ENCODE peak calls at places on chromosomes 1 and 21, in seven cellular contexts. T is activated CD8-positive, alpha-beta memory T cell treated with anti-CD3 and anti-CD28 coated beads for 1 hour; A is NCI-H2029; X is NCI-H2107; V is A549; O is neural progenitor cell; G is psoas muscle. Q is an unnamed sample.

GRCh38 chr1:151958959-151959358 is 34.7 kb downstream of the S100A10 start:
- DNase-seq in G (no peak), T (no peak), O (no peak), A (no peak), X (no peak), V (no peak), Q (peak; percentile 42)

GRCh38 chr21:45119812-45120211 is 45.4 kb downstream of the ADARB1 start:
- DNase-seq in O (no peak), X (no peak), T (no peak), G (no peak), A (no peak), V (no peak), Q (no peak)

GRCh38 chr1:35505911-35506798 is 51.0 kb downstream of the KIAA0319L start:
- DNase-seq in G (no peak), A (peak; percentile 84), X (no peak), O (no peak), T (no peak), V (no peak), Q (peak; percentile 89)

GRCh38 chr1:114979278-114979891 is 50.2 kb upstream of the TSHB start:
- DNase-seq in A (peak; percentile 30), T (peak; percentile 52), V (peak; percentile 2), G (no peak), X (peak; percentile 8), O (peak; percentile 70), Q (peak; percentile 54)

GRCh38 chr1:247287460-247287859 is 31.6 kb downstream of the VN1R5 start:
- DNase-seq in G (no peak), O (no peak), V (no peak), T (no peak), X (no peak), A (no peak), Q (no peak)

GRCh38 chr1:244353572-244354091 is 98.1 kb downstream of the ADSS2 start:
- DNase-seq in A (no peak), T (no peak), V (peak; percentile 93), G (peak; percentile 69), O (peak; percentile 73), X (no peak), Q (peak; percentile 83)

GRCh38 chr1:161088587-161089110 is 709 bp downstream of the NECTIN4 start:
- DNase-seq in T (no peak), V (no peak), A (no peak), G (peak; percentile 26), O (no peak), X (no peak), Q (no peak)

GRCh38 chr1:53410100-53410541 is 49.1 kb upstream of the DMRTB1 start:
- DNase-seq in G (no peak), V (no peak), T (no peak), O (no peak), A (no peak), X (no peak), Q (no peak)

GRCh38 chr1:228508253-228508652 is 21.1 kb downstream of the RNF187 start:
- DNase-seq in T (no peak), X (no peak), A (no peak), O (no peak), G (no peak), V (no peak), Q (no peak)

GRCh38 chr21:20739421-20739820 is 258.8 kb upstream of the NCAM2 start:
- DNase-seq in X (no peak), V (no peak), A (no peak), O (peak; percentile 7), T (no peak), G (no peak), Q (no peak)

GRCh38 chr21:35658242-35658641 is 402.1 kb downstream of the SETD4 start:
- DNase-seq in X (no peak), A (no peak), G (no peak), V (no peak), T (no peak), O (no peak), Q (peak; percentile 53)

GRCh38 chr1:212700892-212701819 is 1.5 kb upstream of the BATF3 start:
- DNase-seq in O (peak; percentile 70), G (peak; percentile 62), T (no peak), X (no peak), V (peak; percentile 38), A (no peak), Q (peak; percentile 64)

GRCh38 chr1:222068937-222069336 is 327.0 kb upstream of the DUSP10 start:
- DNase-seq in A (no peak), X (no peak), G (no peak), V (no peak), T (no peak), O (no peak), Q (no peak)

GRCh38 chr1:100614570-100614969 is 76.6 kb downstream of the GPR88 start:
- DNase-seq in X (no peak), O (no peak), V (no peak), T (no peak), A (no peak), G (no peak), Q (no peak)

GRCh38 chr1:74343191-74343590 is 108.0 kb downstream of the TNNI3K start:
- DNase-seq in A (peak; percentile 95), O (peak; percentile 39), X (no peak), V (no peak), G (peak; percentile 39), T (no peak), Q (peak; percentile 3)

GRCh38 chr1:54728027-54728426 is 12.4 kb downstream of the TTC4 start:
- DNase-seq in G (no peak), O (no peak), T (no peak), V (no peak), X (no peak), A (no peak), Q (peak; percentile 7)

GRCh38 chr1:53094533-53094919 is 32.5 kb downstream of the PODN start:
- DNase-seq in T (no peak), G (no peak), A (no peak), V (no peak), O (no peak), X (no peak), Q (no peak)